ENCODE peak calls at places on chromosome 13, in eight cellular contexts. D is aorta; C is CD4-positive, alpha-beta memory T cell; P is cardiac fibroblast; R is fibroblast of lung; J is Daoy; A is NCI-H1105; Q is osteoblast. S is an unnamed sample.

GRCh38 chr13:52348983-52349780 is 56.8 kb downstream of the THSD1 start:
- DNase-seq in D (no peak), C (no peak), P (peak), R (peak), J (peak), A (no peak), Q (peak), S (no peak)

GRCh38 chr13:66635526-66635925 is 594.6 kb downstream of the PCDH9 start:
- DNase-seq in D (no peak), C (no peak), P (peak), R (peak), J (no peak), A (no peak), Q (peak), S (no peak)

GRCh38 chr13:60090579-60090978 is 73.1 kb downstream of the DIAPH3 start:
- DNase-seq in D (no peak), C (no peak), P (peak), R (peak), J (no peak), A (no peak), Q (peak), S (no peak)

GRCh38 chr13:98207411-98207810 is 30.3 kb upstream of the RNF113B start:
- DNase-seq in D (no peak), C (no peak), P (peak), R (peak), J (no peak), A (no peak), Q (peak), S (no peak)

GRCh38 chr13:30047154-30047874 is 196.9 kb upstream of the UBL3 start:
- DNase-seq in D (no peak), C (no peak), P (no peak), R (peak), J (peak), A (no peak), Q (no peak), S (no peak)

GRCh38 chr13:80871481-80871880 is 530.6 kb upstream of the SPRY2 start:
- DNase-seq in D (no peak), C (no peak), P (peak), R (peak), J (peak), A (no peak), Q (no peak), S (no peak)

GRCh38 chr13:113531041-113531873 is 40.7 kb upstream of the DCUN1D2 start:
- DNase-seq in D (no peak), C (no peak), P (no peak), R (no peak), J (no peak), A (no peak), Q (no peak), S (no peak)

GRCh38 chr13:40271931-40272775 is 394.3 kb downstream of the FOXO1 start:
- DNase-seq in D (peak), C (no peak), P (peak), R (peak), J (peak), A (no peak), Q (peak), S (no peak)

GRCh38 chr13:66469745-66470144 is 760.4 kb downstream of the PCDH9 start:
- DNase-seq in D (no peak), C (no peak), P (no peak), R (no peak), J (no peak), A (no peak), Q (no peak), S (no peak)

GRCh38 chr13:59304596-59304995 is 859.1 kb downstream of the DIAPH3 start:
- DNase-seq in D (no peak), C (no peak), P (no peak), R (no peak), J (no peak), A (no peak), Q (no peak), S (no peak)